ENCODE peak calls at places on chromosomes 13 and 19, in six cellular contexts. One of them, this sample, is unnamed.

GRCh38 chr19:48480476-48481190 is 11.5 kb downstream of the CYTH2 start:
- DNase-seq in Panc1: no peak
- DNase-seq in HCT116: no peak
- DNase-seq in H1: no peak
- DNase-seq in SK-N-SH: no peak
- DNase-seq in GM12878: no peak
- DNase-seq in this sample: no peak

GRCh38 chr19:55266840-55267239 is 8.0 kb upstream of the PPP6R1 start:
- DNase-seq in H1: no peak
- DNase-seq in HCT116: no peak
- DNase-seq in GM12878: no peak
- DNase-seq in SK-N-SH: no peak
- DNase-seq in Panc1: no peak
- DNase-seq in this sample: no peak

GRCh38 chr19:17468302-17469091 is 1.8 kb upstream of the SLC27A1 start:
- DNase-seq in Panc1: no peak
- DNase-seq in SK-N-SH: no peak
- DNase-seq in HCT116: no peak
- DNase-seq in H1: no peak
- DNase-seq in GM12878: no peak
- DNase-seq in this sample: no peak

GRCh38 chr19:21970466-21970865 is 40.3 kb downstream of the ZNF208 start:
- DNase-seq in SK-N-SH: no peak
- DNase-seq in H1: no peak
- DNase-seq in HCT116: no peak
- DNase-seq in GM12878: no peak
- DNase-seq in Panc1: no peak
- DNase-seq in this sample: no peak

GRCh38 chr19:1396019-1396767 is 5.1 kb downstream of the GAMT start:
- DNase-seq in GM12878: no peak
- DNase-seq in SK-N-SH: no peak
- DNase-seq in H1: no peak
- DNase-seq in Panc1: no peak
- DNase-seq in HCT116: no peak
- DNase-seq in this sample: no peak

GRCh38 chr13:26558074-26558805 is 757 bp downstream of the WASF3 start:
- DNase-seq in Panc1: no peak
- DNase-seq in HCT116: no peak
- DNase-seq in H1: peak; percentile 56
- DNase-seq in SK-N-SH: peak; percentile 73
- DNase-seq in GM12878: no peak
- DNase-seq in this sample: no peak

GRCh38 chr19:54420383-54421168 is 5.3 kb downstream of the TTYH1 start:
- DNase-seq in Panc1: no peak
- DNase-seq in GM12878: no peak
- DNase-seq in HCT116: no peak
- DNase-seq in H1: peak; percentile 82
- DNase-seq in SK-N-SH: no peak
- DNase-seq in this sample: peak; percentile 97

GRCh38 chr13:73403362-73404150 is 344.8 kb downstream of the KLF5 start:
- DNase-seq in SK-N-SH: no peak
- DNase-seq in Panc1: no peak
- DNase-seq in HCT116: no peak
- DNase-seq in GM12878: no peak
- DNase-seq in H1: no peak
- DNase-seq in this sample: no peak

GRCh38 chr19:41413947-41414346 is 13.2 kb downstream of the B3GNT8 start:
- DNase-seq in HCT116: no peak
- DNase-seq in H1: no peak
- DNase-seq in Panc1: no peak
- DNase-seq in SK-N-SH: no peak
- DNase-seq in GM12878: no peak
- DNase-seq in this sample: no peak

GRCh38 chr19:41412953-41413352 is 14.2 kb downstream of the B3GNT8 start:
- DNase-seq in Panc1: no peak
- DNase-seq in H1: no peak
- DNase-seq in GM12878: no peak
- DNase-seq in HCT116: no peak
- DNase-seq in SK-N-SH: no peak
- DNase-seq in this sample: no peak

GRCh38 chr19:41415154-41415571 is 12.0 kb downstream of the B3GNT8 start:
- DNase-seq in HCT116: no peak
- DNase-seq in GM12878: no peak
- DNase-seq in Panc1: no peak
- DNase-seq in SK-N-SH: no peak
- DNase-seq in H1: no peak
- DNase-seq in this sample: no peak

GRCh38 chr19:41420101-41420880 is 6.9 kb downstream of the B3GNT8 start:
- DNase-seq in GM12878: no peak
- DNase-seq in Panc1: no peak
- DNase-seq in SK-N-SH: no peak
- DNase-seq in HCT116: no peak
- DNase-seq in H1: no peak
- DNase-seq in this sample: no peak

GRCh38 chr19:41416194-41416674 is 10.9 kb downstream of the B3GNT8 start:
- DNase-seq in SK-N-SH: no peak
- DNase-seq in HCT116: no peak
- DNase-seq in GM12878: no peak
- DNase-seq in Panc1: no peak
- DNase-seq in H1: no peak
- DNase-seq in this sample: no peak
- H3K36me3 ChIP-seq in SK-N-SH: peaks cover 29% of the 10 kb centered on the region
- H3K36me3 ChIP-seq in HCT116: peaks cover 6% of the 10 kb centered on the region
- H3K36me3 ChIP-seq in GM12878: peaks cover 7% of the 10 kb centered on the region
- H3K36me3 ChIP-seq in Panc1: no peaks in the 10 kb centered on the region
- H3K36me3 ChIP-seq in H1: peaks cover 3% of the 10 kb centered on the region
- H3K36me3 ChIP-seq in this sample: peaks cover 34% of the 10 kb centered on the region

DNA sequence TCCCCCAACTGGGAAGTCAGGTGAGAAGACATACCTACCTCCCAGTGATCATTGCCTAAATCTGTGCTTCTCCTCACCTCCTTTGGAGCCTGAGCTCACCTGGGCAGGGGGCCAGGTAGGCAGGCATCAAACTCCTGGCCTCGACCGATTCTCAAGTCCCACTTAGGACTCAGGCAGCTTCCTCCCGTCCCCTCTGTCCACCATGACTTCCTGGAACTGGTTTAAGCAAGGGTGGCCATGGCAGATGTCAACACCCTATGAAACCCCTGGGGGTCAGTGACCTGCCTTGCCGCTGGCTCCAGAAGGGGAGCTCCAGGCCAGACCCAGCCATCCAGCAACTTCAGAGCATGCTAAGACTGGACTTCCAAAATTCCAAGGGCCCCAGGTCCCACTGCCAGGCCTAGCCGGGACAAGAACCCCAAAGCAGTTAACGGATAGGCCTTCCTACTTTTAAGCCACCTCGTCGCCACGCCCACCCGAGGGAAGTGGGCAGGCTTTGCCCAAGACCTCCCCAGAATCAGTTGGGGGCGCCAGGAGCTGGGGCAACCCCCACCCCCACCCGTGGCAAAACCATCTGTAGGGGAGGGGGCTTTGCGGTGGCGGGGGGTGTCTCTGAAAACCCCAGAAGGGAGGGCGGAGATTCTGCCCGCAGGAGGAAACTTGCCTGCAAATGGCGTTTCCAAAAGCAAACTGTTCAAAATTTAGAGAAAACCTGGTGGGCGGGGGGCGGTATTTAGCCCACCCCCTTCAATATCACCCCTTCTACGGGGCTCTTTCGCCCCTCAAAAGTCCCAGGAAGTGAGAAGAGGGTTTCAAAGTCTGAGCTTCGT is 657 bp downstream of the PLIN3 start:
- DNase-seq in H1: peak; percentile 82
- DNase-seq in HCT116: no peak
- DNase-seq in GM12878: no peak
- DNase-seq in Panc1: no peak
- DNase-seq in SK-N-SH: peak; percentile 44
- DNase-seq in this sample: peak; percentile 34
- TF ChIP-seq SIN3A in H1: peak; percentile 13
- TF ChIP-seq SIN3A in HCT116: no peak
- TF ChIP-seq SIN3A in GM12878: no peak
- TF ChIP-seq SIN3A in Panc1: no peak
- TF ChIP-seq SIN3A in SK-N-SH: no peak
- TF ChIP-seq SIN3A in this sample: no peak

GRCh38 chr19:41866284-41866683 is 6.2 kb downstream of the RPS19 start:
- DNase-seq in GM12878: no peak
- DNase-seq in Panc1: no peak
- DNase-seq in H1: no peak
- DNase-seq in HCT116: no peak
- DNase-seq in SK-N-SH: peak; percentile 15
- DNase-seq in this sample: no peak

GRCh38 chr19:41869374-41869955 is 7.6 kb upstream of the CD79A start:
- DNase-seq in SK-N-SH: no peak
- DNase-seq in Panc1: no peak
- DNase-seq in H1: no peak
- DNase-seq in GM12878: no peak
- DNase-seq in HCT116: no peak
- DNase-seq in this sample: no peak

GRCh38 chr19:41870401-41870873 is 6.6 kb upstream of the CD79A start:
- DNase-seq in HCT116: no peak
- DNase-seq in GM12878: no peak
- DNase-seq in Panc1: no peak
- DNase-seq in SK-N-SH: peak; percentile 22
- DNase-seq in H1: no peak
- DNase-seq in this sample: no peak

GRCh38 chr19:41868120-41868988 is 8.3 kb downstream of the RPS19 start:
- DNase-seq in H1: no peak
- DNase-seq in Panc1: no peak
- DNase-seq in SK-N-SH: no peak
- DNase-seq in HCT116: no peak
- DNase-seq in GM12878: no peak
- DNase-seq in this sample: no peak

DNA sequence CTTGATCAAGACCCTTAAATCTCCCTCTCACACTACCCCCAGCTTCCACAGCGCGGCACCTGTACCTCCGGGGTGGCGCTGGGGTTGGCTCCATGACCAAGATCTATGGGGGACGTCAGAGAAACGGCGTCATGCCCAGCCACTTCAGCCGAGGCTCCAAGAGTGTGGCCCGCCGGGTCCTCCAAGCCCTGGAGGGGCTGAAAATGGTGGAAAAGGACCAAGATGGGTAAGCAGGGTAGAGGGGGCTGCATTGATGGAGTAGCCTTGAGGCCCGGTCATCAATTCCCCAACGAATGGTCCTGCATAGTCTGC is 8.1 kb upstream of the CD79A start:
- DNase-seq in Panc1: no peak
- DNase-seq in H1: no peak
- DNase-seq in SK-N-SH: no peak
- DNase-seq in GM12878: no peak
- DNase-seq in HCT116: no peak
- DNase-seq in this sample: no peak
- H3K36me3 ChIP-seq in Panc1: peaks cover 6% of the 10 kb centered on the region
- H3K36me3 ChIP-seq in H1: peaks cover 72% of the 10 kb centered on the region
- H3K36me3 ChIP-seq in SK-N-SH: peaks cover 60% of the 10 kb centered on the region
- H3K36me3 ChIP-seq in GM12878: peaks cover 34% of the 10 kb centered on the region
- H3K36me3 ChIP-seq in HCT116: peaks cover 54% of the 10 kb centered on the region
- H3K36me3 ChIP-seq in this sample: peaks cover 69% of the 10 kb centered on the region

DNA sequence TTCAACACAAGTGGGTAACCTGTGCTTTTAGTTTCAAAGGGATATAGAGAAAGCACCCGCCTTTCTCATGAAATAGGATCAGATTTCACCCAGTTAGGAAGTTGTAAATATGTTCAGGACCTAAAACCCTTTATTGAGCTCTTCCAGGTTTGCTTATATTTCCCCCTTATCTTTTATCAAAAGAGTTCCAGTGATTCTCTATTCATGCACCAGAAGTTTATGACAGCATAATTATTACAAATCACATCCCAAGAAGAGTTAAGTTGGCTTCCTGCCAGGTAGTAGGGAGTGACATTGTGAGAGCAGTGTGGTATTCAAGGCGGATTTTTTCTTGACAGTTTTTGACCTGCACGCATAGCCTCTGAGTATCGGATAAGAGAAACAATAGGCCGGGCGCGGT is 190.3 kb downstream of the STK24 start:
- DNase-seq in Panc1: no peak
- DNase-seq in HCT116: no peak
- DNase-seq in SK-N-SH: peak; percentile 36
- DNase-seq in H1: no peak
- DNase-seq in GM12878: no peak
- DNase-seq in this sample: no peak
- TF ChIP-seq SIN3A in Panc1: no peak
- TF ChIP-seq SIN3A in HCT116: no peak
- TF ChIP-seq SIN3A in SK-N-SH: no peak
- TF ChIP-seq SIN3A in H1: no peak
- TF ChIP-seq SIN3A in GM12878: no peak
- TF ChIP-seq SIN3A in this sample: no peak

DNA sequence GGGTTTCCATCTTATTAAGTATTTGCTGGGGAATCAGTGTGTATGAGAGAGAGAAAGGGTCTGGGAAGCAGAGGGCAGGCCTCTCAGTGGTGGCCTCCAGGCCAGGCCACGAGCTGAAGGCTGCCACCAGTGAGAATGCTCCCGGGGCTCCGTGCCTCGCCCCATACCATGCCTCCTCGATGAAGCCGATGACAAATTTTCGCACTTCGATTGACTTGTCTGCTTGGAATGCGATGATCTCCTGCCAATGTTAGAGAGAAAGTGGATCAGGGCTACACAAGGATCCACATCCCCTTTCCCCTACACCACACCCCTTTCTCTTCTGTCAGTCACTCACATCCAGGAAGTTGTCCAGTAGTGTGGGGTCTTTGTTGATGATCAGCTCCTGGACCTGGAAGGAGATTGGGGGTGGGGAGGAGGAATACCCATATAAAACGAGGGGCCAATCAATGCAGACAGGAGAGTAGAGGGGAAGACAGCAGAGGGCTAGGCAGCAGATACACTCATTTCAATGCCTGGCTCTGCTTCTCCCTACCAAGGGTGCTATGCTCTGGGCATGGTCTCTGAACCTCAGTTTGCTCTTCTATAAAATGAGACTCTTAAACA is 10.7 kb downstream of the SYMPK start:
- DNase-seq in H1: no peak
- DNase-seq in HCT116: no peak
- DNase-seq in SK-N-SH: no peak
- DNase-seq in Panc1: no peak
- DNase-seq in GM12878: no peak
- DNase-seq in this sample: no peak
- H3K36me3 ChIP-seq in H1: peaks cover 52% of the 10 kb centered on the region
- H3K36me3 ChIP-seq in HCT116: peaks cover 45% of the 10 kb centered on the region
- H3K36me3 ChIP-seq in SK-N-SH: peaks cover 62% of the 10 kb centered on the region
- H3K36me3 ChIP-seq in Panc1: peaks cover 9% of the 10 kb centered on the region
- H3K36me3 ChIP-seq in GM12878: peaks cover 33% of the 10 kb centered on the region
- H3K36me3 ChIP-seq in this sample: peaks cover 32% of the 10 kb centered on the region

GRCh38 chr13:33612641-33613638 is 205.0 kb upstream of the RFC3 start:
- DNase-seq in HCT116: no peak
- DNase-seq in SK-N-SH: no peak
- DNase-seq in H1: no peak
- DNase-seq in Panc1: no peak
- DNase-seq in GM12878: no peak
- DNase-seq in this sample: peak; percentile 16
- TF ChIP-seq SIN3A in HCT116: no peak
- TF ChIP-seq SIN3A in SK-N-SH: no peak
- TF ChIP-seq SIN3A in H1: no peak
- TF ChIP-seq SIN3A in Panc1: no peak
- TF ChIP-seq SIN3A in GM12878: no peak
- TF ChIP-seq SIN3A in this sample: no peak

DNA sequence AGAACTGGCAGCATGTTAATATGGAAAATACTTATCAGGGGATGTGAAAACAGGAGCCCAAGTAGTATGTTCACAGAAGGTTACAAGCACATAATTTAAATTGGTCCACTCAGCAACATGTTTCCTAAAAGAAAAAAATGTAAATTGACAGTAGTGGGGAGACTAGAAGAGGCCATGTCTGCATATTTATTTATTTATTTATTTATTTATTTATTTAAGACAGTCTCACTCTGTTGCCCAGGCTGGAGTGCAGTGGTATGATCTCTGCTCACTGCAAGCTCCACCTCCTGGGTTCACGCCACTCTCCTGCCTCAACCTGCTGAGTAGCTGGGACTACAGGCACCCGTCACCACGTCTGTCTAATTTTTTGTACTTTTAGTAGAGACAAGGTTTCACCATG is 13.7 kb upstream of the ZNF8 start:
- DNase-seq in H1: no peak
- DNase-seq in SK-N-SH: no peak
- DNase-seq in HCT116: no peak
- DNase-seq in Panc1: no peak
- DNase-seq in GM12878: no peak
- DNase-seq in this sample: no peak
- H3K36me3 ChIP-seq in H1: peaks cover 60% of the 10 kb centered on the region
- H3K36me3 ChIP-seq in SK-N-SH: no peaks in the 10 kb centered on the region
- H3K36me3 ChIP-seq in HCT116: peaks cover 6% of the 10 kb centered on the region
- H3K36me3 ChIP-seq in Panc1: no peaks in the 10 kb centered on the region
- H3K36me3 ChIP-seq in GM12878: no peaks in the 10 kb centered on the region
- H3K36me3 ChIP-seq in this sample: peaks cover 26% of the 10 kb centered on the region

This sample was measured in HepG2.